ENCODE peak calls at places on chromosomes 12 and 14, in five cellular contexts. F is A549, B is HFF-Myc, T is upper lobe of right lung, K is breast epithelium. H is an unnamed sample.

GRCh38 chr14:65940056-65940735 is 527.7 kb downstream of the FUT8 start:
- DNase-seq in F (peak), B (peak), T (no peak), K (no peak), H (no peak)

GRCh38 chr12:110689601-110690430 is 901 bp upstream of the HVCN1 start:
- DNase-seq in F (no peak), B (no peak), T (no peak), K (no peak), H (no peak)

GRCh38 chr12:6700646-6701051 is at the start of gene PIANP:
- DNase-seq in F (no peak), B (no peak), T (peak), K (peak), H (no peak)

GRCh38 chr14:105256292-105256960 is 8.1 kb downstream of the BTBD6 start:
- DNase-seq in F (no peak), B (no peak), T (no peak), K (no peak), H (no peak)

GRCh38 chr12:94427520-94428381 is 31.9 kb downstream of the CEP83 start:
- DNase-seq in F (no peak), B (peak), T (no peak), K (no peak), H (peak)

GRCh38 chr14:64748995-64749714 is 44.9 kb downstream of the PLEKHG3 start:
- DNase-seq in F (no peak), B (no peak), T (no peak), K (no peak), H (no peak)

GRCh38 chr14:52583544-52583943 is 30.9 kb downstream of the GPR137C start:
- DNase-seq in F (no peak), B (no peak), T (no peak), K (no peak), H (no peak)

GRCh38 chr14:24938593-24938992 is 111.4 kb downstream of the STXBP6 start:
- DNase-seq in F (no peak), B (no peak), T (no peak), K (no peak), H (no peak)

GRCh38 chr12:51814311-51815088 is 34.0 kb downstream of the FIGNL2 start:
- DNase-seq in F (peak), B (peak), T (peak), K (no peak), H (peak)

GRCh38 chr12:26124491-26125450 is at the start of gene BHLHE41:
- DNase-seq in F (no peak), B (no peak), T (peak), K (peak), H (no peak)

GRCh38 chr14:60642270-60642789 is 6.9 kb downstream of the SIX1 start:
- DNase-seq in F (no peak), B (no peak), T (no peak), K (no peak), H (no peak)

DNA sequence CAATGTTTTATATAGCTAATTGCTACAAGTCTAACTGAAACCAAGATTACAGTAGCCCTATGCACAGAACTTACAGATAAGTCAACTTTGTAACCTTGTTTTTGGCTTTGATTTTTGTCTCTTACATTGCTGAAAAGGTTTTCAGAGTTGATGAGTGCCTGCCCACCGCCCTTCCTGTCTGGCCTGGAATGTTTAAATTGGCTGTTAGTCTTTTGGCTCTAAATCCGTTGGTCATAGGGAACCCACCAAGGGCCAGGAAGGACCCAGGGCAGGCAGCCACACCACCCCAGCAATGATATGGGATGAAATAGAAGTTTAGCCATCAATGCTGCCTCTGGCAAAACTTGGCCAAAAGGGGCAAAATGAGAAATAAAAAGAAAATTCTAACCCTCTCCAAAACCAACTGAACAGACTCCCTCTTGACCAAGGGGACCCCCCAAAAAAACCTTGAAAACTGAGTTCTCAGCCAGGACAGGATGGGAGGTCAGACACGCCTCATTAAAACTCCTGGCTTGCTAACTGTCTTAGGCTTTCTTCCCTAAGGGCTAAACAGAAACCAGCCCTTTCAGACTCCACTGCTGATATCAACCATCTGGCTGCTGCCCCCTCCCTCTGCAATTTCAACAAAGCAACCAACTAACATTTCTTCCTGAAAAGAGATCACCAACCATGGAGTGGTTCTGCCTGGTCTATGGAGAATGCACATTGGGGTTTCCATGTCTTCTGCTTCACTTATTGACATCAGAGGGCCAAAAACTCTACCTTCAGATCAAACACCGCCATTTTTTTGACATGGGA is 242.1 kb upstream of the NOS1 start:
- DNase-seq in F (no peak), B (no peak), T (no peak), K (no peak), H (no peak)
- TF ChIP-seq CTCF in F (no peak), B (no peak), T (no peak), K (no peak), H (no peak)

GRCh38 chr12:50787618-50788017 is 23.7 kb downstream of the ATF1 start:
- DNase-seq in F (no peak), B (no peak), T (no peak), K (no peak), H (no peak)
- TF ChIP-seq CTCF in F (no peak), B (no peak), T (no peak), K (no peak), H (no peak)

DNA sequence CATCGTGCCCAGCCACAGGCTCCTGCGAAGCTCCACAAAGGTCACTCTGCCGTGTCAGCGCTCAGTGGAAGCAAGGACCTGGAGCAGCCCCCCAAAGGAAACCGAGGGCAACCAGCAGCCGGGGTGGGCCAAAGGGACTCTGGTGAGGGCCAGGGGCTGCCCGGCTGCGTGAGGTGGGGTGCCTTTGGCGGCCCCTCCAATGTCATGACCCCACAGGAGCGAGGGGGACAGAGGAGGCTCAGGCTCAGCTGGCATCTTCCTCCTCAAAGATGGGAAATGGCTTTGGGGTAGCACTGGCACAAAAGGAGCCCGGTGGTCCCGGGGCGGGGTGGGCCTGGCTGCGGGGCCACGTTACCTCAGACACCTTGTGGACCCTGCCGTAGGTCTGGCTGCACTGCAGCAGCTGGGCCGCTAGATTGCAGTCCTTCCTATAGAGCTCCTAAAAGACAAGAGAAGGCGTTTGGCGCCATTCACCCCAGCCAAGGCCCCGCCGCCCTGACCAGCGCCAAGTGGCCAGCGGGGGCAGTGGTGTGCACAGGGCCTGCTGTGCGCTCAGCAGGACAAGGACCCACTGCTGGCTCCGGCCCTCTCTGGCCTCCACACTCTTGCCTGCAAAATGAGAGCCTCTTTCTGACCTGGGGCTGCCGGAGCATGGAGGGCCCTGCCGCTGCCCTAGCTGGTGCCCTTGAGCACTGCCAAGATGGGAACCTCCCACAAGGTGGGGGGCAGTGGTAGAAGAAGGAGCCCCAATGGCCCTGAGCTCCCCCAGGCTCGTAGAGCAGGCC is 46.9 kb downstream of the BEGAIN start:
- DNase-seq in F (peak), B (no peak), T (no peak), K (no peak), H (no peak)
- TF ChIP-seq CTCF in F (peak), B (peak), T (peak), K (no peak), H (peak)

DNA sequence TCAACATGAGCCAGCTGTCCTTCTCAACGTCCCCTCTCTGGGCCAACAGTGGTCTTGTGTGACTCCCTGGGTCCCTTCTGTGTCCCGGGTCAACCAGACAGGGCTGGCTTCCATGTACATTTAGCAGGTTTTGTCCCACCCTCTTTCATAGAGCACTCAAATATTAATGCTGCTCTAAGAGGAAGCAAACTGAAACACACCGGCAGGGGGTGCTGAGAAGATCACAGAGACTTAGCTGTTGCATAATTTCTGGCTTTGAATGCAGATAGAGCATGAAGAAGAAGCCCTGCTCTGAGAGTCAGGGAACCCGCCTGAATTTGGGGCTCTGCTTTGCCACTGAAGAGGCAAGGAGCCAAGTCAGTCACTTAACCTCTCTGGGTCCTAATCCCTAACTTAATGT is 138.7 kb downstream of the ESRRB start:
- DNase-seq in F (peak), B (no peak), T (peak), K (no peak), H (no peak)
- TF ChIP-seq CTCF in F (peak), B (peak), T (peak), K (no peak), H (no peak)

DNA sequence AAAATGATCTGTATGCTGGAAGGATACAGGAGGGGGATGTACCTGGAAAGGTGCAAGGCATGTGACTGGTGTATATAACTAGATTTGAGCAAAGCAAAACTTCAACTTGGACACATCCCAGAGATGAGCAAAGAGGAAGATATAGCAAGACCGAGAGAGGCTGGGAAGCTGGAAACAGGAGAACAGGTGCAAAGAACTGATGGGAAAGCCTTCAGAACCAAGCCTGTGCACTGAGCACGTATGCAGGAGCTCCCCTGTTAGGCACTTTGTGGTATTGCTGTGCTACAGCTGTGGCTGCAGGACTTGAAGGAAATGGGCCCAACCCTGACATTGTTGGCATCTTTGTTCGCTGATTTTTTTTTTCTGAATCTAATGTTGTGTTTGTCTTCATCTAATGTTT is 120.7 kb upstream of the PWP1 start:
- DNase-seq in F (peak), B (no peak), T (no peak), K (no peak), H (no peak)
- TF ChIP-seq CTCF in F (peak), B (peak), T (peak), K (no peak), H (peak)

GRCh38 chr12:107929436-107929835 is 154.9 kb downstream of the ASCL4 start:
- DNase-seq in F (peak), B (peak), T (no peak), K (no peak), H (no peak)
- TF ChIP-seq CTCF in F (peak), B (peak), T (peak), K (no peak), H (peak)

GRCh38 chr14:75428230-75429104 is 645 bp downstream of the JDP2 start:
- DNase-seq in F (no peak), B (no peak), T (peak), K (no peak), H (no peak)

GRCh38 chr14:75429562-75429961 is 1.7 kb downstream of the JDP2 start:
- DNase-seq in F (no peak), B (no peak), T (no peak), K (no peak), H (no peak)

GRCh38 chr14:75427126-75427481 is 718 bp upstream of the JDP2 start:
- DNase-seq in F (no peak), B (no peak), T (peak), K (no peak), H (no peak)

GRCh38 chr14:75426332-75427125 is 1.3 kb upstream of the JDP2 start:
- DNase-seq in F (no peak), B (no peak), T (no peak), K (no peak), H (no peak)

DNA sequence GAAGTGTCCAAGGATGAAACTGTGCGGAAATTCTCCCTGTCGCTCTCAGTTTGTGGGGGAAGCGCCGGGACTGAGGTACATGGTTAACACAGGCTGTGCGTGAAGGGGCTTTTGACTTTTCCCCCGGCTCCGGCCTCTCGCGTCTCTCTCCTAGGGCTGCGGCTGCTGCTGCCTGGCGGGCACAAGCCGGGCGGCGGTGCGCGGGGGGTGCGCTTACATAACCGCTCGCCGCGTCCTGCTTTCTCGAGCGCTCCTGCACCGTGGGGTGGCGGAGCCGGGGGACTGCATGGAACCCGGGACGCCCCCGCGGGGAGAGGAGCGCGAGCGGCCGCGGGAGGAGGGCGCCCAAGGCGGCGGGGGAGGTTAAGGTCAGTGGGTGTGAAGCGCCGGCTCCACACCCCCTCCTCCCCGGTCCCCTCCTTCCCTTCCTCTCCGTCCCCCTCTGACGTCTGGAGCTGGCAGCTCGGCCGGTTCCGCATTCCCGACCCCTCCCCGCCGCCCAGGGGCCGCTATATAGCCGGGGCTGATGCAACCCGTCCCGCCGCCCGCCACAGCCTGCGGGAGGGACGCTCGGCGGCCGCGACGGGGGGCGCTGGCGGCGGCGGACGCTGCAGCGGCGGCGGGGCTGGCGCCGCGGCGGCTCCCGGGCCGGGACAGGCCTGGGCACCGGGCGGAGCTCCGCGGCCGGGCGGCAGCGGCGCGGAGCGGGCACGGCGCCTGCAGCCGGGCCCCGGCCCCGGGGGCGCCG is at the start of gene JDP2:
- DNase-seq in F (peak), B (no peak), T (peak), K (peak), H (peak)
- TF ChIP-seq CTCF in F (no peak), B (no peak), T (peak), K (peak), H (no peak)

H was measured in AG09319.